ENCODE peak calls at places on chromosome 13, in ten cellular contexts. S is Right ventricle myocardium superior; F is neural progenitor cell; Y is NB4; M is HT1080; X is activated T-helper 9 cell treated with anti-CD3 and anti-CD28 coated beads, Interleukin-2, amount 50 U/mL, for 16 hours; U is OCI-LY7; J is activated CD4-positive, alpha-beta T cell treated with anti-CD3 and anti-CD28 coated beads for 24 hours; K is NCI-H1092; N is mammary epithelial cell. B is an unnamed sample.

GRCh38 chr13:77836423-77836822 is 82.2 kb downstream of the EDNRB start:
- DNase-seq in M (no peak), X (no peak), S (no peak), Y (peak), J (no peak), F (no peak), K (no peak), N (no peak), U (no peak), B (no peak)

GRCh38 chr13:72850959-72851677 is 69.2 kb downstream of the PIBF1 start:
- DNase-seq in S (no peak), J (no peak), U (no peak), F (peak), K (no peak), X (no peak), Y (no peak), N (no peak), M (no peak), B (no peak)

GRCh38 chr13:52949044-52949443 is 79.6 kb upstream of the OLFM4 start:
- DNase-seq in M (no peak), J (no peak), F (no peak), Y (no peak), K (no peak), X (no peak), N (no peak), S (no peak), U (no peak), B (no peak)

GRCh38 chr13:110758195-110758594 is 44.7 kb downstream of the ING1 start:
- DNase-seq in S (no peak), U (no peak), K (no peak), M (no peak), F (no peak), J (no peak), X (no peak), Y (no peak), N (peak), B (peak)

GRCh38 chr13:40492511-40492910 is 173.9 kb downstream of the FOXO1 start:
- DNase-seq in N (no peak), M (no peak), F (no peak), X (no peak), J (no peak), U (no peak), Y (no peak), S (peak), K (no peak), B (no peak)

GRCh38 chr13:49218493-49219051 is 1.6 kb upstream of the MLNR start:
- DNase-seq in J (no peak), N (no peak), M (no peak), X (no peak), K (no peak), U (no peak), Y (no peak), S (no peak), F (peak), B (no peak)

GRCh38 chr13:41916173-41916954 is 44.5 kb downstream of the VWA8 start:
- DNase-seq in X (no peak), J (no peak), M (peak), F (no peak), U (peak), Y (peak), N (peak), K (no peak), S (no peak), B (peak)

GRCh38 chr13:24159362-24159761 is 1.2 kb upstream of the SPATA13 start:
- DNase-seq in J (no peak), K (no peak), S (no peak), U (no peak), N (no peak), X (no peak), M (no peak), Y (no peak), F (no peak), B (no peak)

GRCh38 chr13:78978381-78978998 is 319.5 kb upstream of the OBI1 start:
- DNase-seq in N (peak), X (no peak), K (peak), F (peak), J (no peak), U (peak), Y (peak), M (peak), S (no peak), B (peak)

GRCh38 chr13:90696254-90696653 is 651.2 kb upstream of the MIR17HG start:
- DNase-seq in N (peak), F (no peak), X (no peak), S (no peak), Y (no peak), U (no peak), K (no peak), M (peak), J (no peak), B (peak)

GRCh38 chr13:108302279-108302678 is 32.8 kb downstream of the TNFSF13B start:
- DNase-seq in N (peak), U (no peak), M (peak), K (no peak), J (no peak), X (no peak), S (no peak), Y (no peak), F (no peak), B (peak)

GRCh38 chr13:75864718-75865117 is 228.6 kb downstream of the LMO7 start:
- DNase-seq in F (no peak), M (no peak), Y (no peak), X (no peak), K (no peak), S (no peak), U (no peak), J (no peak), N (peak), B (peak)

GRCh38 chr13:20796791-20797513 is 23.2 kb upstream of the EEF1AKMT1 start:
- DNase-seq in S (no peak), N (no peak), F (no peak), U (no peak), M (no peak), Y (no peak), K (no peak), J (no peak), X (no peak), B (no peak)

GRCh38 chr13:80239116-80239515 is 101.8 kb downstream of the SPRY2 start:
- DNase-seq in Y (no peak), S (no peak), N (no peak), U (no peak), K (no peak), J (no peak), F (no peak), M (no peak), X (no peak), B (no peak)

B was measured in bronchial epithelial cell.